ENCODE peak calls at places on chromosomes 5 and 9, in eight cellular contexts. U is fibroblast of lung, V is uterus, W is transverse colon, X is right lobe of liver, D is SK-N-SH, G is gastrocnemius medialis, N is tibial nerve. K is an unnamed sample. For H3K4me1, the result is how much of the 10 kb centered on the place peaks cover.

GRCh38 chr9:93306081-93306480 is 122.1 kb downstream of the WNK2 start:
- DNase-seq in U (no peak), V (no peak), W (no peak), X (no peak), D (no peak), G (no peak), N (no peak), K (no peak)

GRCh38 chr5:142015781-142016533 is 3.1 kb upstream of the GNPDA1 start:
- DNase-seq in U (no peak), V (no peak), W (no peak), X (no peak), D (no peak), G (no peak), N (no peak), K (no peak)

GRCh38 chr5:131324311-131324710 is 60.5 kb downstream of the CDC42SE2 start:
- DNase-seq in U (no peak), V (no peak), W (no peak), X (no peak), D (no peak), G (no peak), N (peak), K (no peak)

GRCh38 chr5:163163858-163164257 is 273.5 kb upstream of the CCNG1 start:
- DNase-seq in U (no peak), V (no peak), W (no peak), X (no peak), D (no peak), G (no peak), N (no peak), K (no peak)

GRCh38 chr5:72552041-72552557 is 44.9 kb upstream of the ZNF366 start:
- DNase-seq in U (peak), V (no peak), W (no peak), X (no peak), D (no peak), G (no peak), N (no peak), K (no peak)

GRCh38 chr9:127633216-127633615 is 21.1 kb downstream of the STXBP1 start:
- DNase-seq in U (no peak), V (no peak), W (no peak), X (no peak), D (no peak), G (no peak), N (no peak), K (no peak)

GRCh38 chr9:105132576-105132975 is 111.9 kb upstream of the SLC44A1 start:
- DNase-seq in U (peak), V (no peak), W (no peak), X (no peak), D (no peak), G (no peak), N (no peak), K (no peak)

GRCh38 chr5:157956271-157956885 is 97.4 kb upstream of the CLINT1 start:
- DNase-seq in U (no peak), V (no peak), W (no peak), X (no peak), D (peak), G (no peak), N (no peak), K (no peak)

GRCh38 chr5:553874-554273 is 29.6 kb upstream of the SLC9A3 start:
- DNase-seq in U (peak), V (no peak), W (peak), X (no peak), D (no peak), G (no peak), N (no peak), K (no peak)

GRCh38 chr9:137967280-137967943 is 89.8 kb downstream of the CACNA1B start:
- DNase-seq in U (no peak), V (no peak), W (no peak), X (no peak), D (peak), G (no peak), N (no peak), K (peak)

GRCh38 chr5:89342106-89342876 is 459.3 kb upstream of the MEF2C start:
- DNase-seq in U (peak), V (no peak), W (no peak), X (no peak), D (no peak), G (no peak), N (no peak), K (no peak)

GRCh38 chr5:1295650-1296037 is 776 bp upstream of the TERT start:
- DNase-seq in U (no peak), V (no peak), W (no peak), X (peak), D (no peak), G (no peak), N (no peak), K (peak)

GRCh38 chr5:142800776-142801494 is 30.8 kb downstream of the ARHGAP26 start:
- DNase-seq in U (no peak), V (no peak), W (no peak), X (no peak), D (no peak), G (no peak), N (no peak), K (no peak)

GRCh38 chr5:175657593-175658271 is at the start of gene HRH2:
- DNase-seq in U (no peak), V (no peak), W (peak), X (no peak), D (peak), G (no peak), N (no peak), K (peak)

GRCh38 chr5:88732181-88732633 is 150.8 kb downstream of the MEF2C start:
- DNase-seq in U (no peak), V (peak), W (peak), X (no peak), D (no peak), G (peak), N (peak), K (peak)

GRCh38 chr9:4381744-4382143 is 81.9 kb upstream of the GLIS3 start:
- DNase-seq in U (no peak), V (no peak), W (no peak), X (no peak), D (no peak), G (no peak), N (no peak), K (no peak)

GRCh38 chr9:35051069-35051967 is 21.1 kb downstream of the VCP start:
- DNase-seq in U (peak), V (peak), W (peak), X (no peak), D (peak), G (peak), N (no peak), K (no peak)

GRCh38 chr5:116795189-116795588 is 220.6 kb upstream of the SEMA6A start:
- DNase-seq in U (no peak), V (no peak), W (no peak), X (no peak), D (no peak), G (no peak), N (no peak), K (no peak)

GRCh38 chr5:111127453-111128195 is 35.5 kb downstream of the WDR36 start:
- DNase-seq in U (no peak), V (no peak), W (no peak), X (no peak), D (no peak), G (no peak), N (no peak), K (no peak)

GRCh38 chr5:95927927-95928723 is 33.5 kb downstream of the ELL2 start:
- DNase-seq in U (peak), V (no peak), W (no peak), X (no peak), D (no peak), G (no peak), N (no peak), K (no peak)

GRCh38 chr5:38468202-38468656 is 88.2 kb downstream of the LIFR start:
- DNase-seq in U (peak), V (peak), W (no peak), X (no peak), D (no peak), G (peak), N (peak), K (no peak)

GRCh38 chr5:133460172-133460758 is 152.1 kb downstream of the FSTL4 start:
- DNase-seq in U (peak), V (no peak), W (peak), X (peak), D (peak), G (no peak), N (no peak), K (no peak)

GRCh38 chr5:69035665-69036064 is 58.1 kb upstream of the SLC30A5 start:
- DNase-seq in U (peak), V (no peak), W (no peak), X (no peak), D (peak), G (no peak), N (no peak), K (no peak)

GRCh38 chr5:92849798-92850197 is 731.2 kb downstream of the NR2F1-AS1 start:
- DNase-seq in U (no peak), V (no peak), W (no peak), X (no peak), D (no peak), G (no peak), N (no peak), K (no peak)

GRCh38 chr9:4065054-4065453 is 234.8 kb downstream of the GLIS3 start:
- DNase-seq in U (no peak), V (no peak), W (no peak), X (no peak), D (no peak), G (no peak), N (no peak), K (no peak)

GRCh38 chr5:108836492-108836891 is 88.8 kb downstream of the FER start:
- DNase-seq in U (no peak), V (no peak), W (no peak), X (no peak), D (no peak), G (no peak), N (no peak), K (no peak)

GRCh38 chr9:34072868-34073590 is 24.3 kb upstream of the UBAP2 start:
- DNase-seq in U (peak), V (peak), W (peak), X (peak), D (no peak), G (peak), N (no peak), K (no peak)

GRCh38 chr9:71383308-71383707 is 261.9 kb upstream of the TRPM3 start:
- DNase-seq in U (no peak), V (no peak), W (no peak), X (no peak), D (no peak), G (no peak), N (no peak), K (no peak)

GRCh38 chr9:86531273-86531672 is 177.1 kb upstream of the TUT7 start:
- DNase-seq in U (no peak), V (no peak), W (no peak), X (no peak), D (no peak), G (no peak), N (no peak), K (no peak)

GRCh38 chr9:127974769-127975261 is 6.0 kb downstream of the EEIG1 start:
- DNase-seq in U (no peak), V (peak), W (no peak), X (no peak), D (peak), G (no peak), N (no peak), K (no peak)

GRCh38 chr9:17402309-17402708 is 176.6 kb upstream of the SH3GL2 start:
- DNase-seq in U (peak), V (no peak), W (no peak), X (no peak), D (no peak), G (no peak), N (no peak), K (no peak)

DNA sequence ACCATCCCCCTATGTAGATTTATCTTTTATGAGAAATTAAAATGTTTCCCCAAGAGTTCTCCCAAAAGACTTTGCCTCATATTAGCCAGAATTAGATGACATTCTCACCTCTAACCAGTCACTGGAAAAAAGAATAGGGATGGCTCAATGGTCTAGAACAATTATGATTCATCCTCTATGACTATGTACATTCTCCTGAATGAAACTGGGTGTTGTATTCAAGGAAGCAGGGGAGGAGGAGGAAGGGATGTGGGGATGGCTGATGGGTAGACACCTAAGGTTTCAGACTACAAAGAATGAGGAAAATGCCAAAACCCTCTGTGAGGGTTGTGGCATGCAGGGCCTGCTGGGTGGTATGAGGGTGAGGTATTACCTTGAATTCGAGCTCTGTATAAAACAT is 49.5 kb upstream of the BRINP1 start:
- DNase-seq in U (no peak), V (no peak), W (no peak), X (no peak), D (no peak), G (no peak), N (no peak), K (no peak)
- TF ChIP-seq CTCF in U (no peak), V (no peak), W (no peak), X (no peak), D (no peak), G (no peak), N (no peak), K (no peak)

GRCh38 chr5:33755216-33755615 is 136.6 kb downstream of the ADAMTS12 start:
- DNase-seq in U (peak), V (no peak), W (no peak), X (no peak), D (no peak), G (no peak), N (no peak), K (no peak)

GRCh38 chr5:33761139-33761538 is 130.7 kb downstream of the ADAMTS12 start:
- DNase-seq in U (no peak), V (no peak), W (no peak), X (no peak), D (no peak), G (no peak), N (no peak), K (no peak)

GRCh38 chr5:33753704-33754103 is 138.1 kb downstream of the ADAMTS12 start:
- DNase-seq in U (no peak), V (no peak), W (no peak), X (no peak), D (no peak), G (no peak), N (no peak), K (no peak)

DNA sequence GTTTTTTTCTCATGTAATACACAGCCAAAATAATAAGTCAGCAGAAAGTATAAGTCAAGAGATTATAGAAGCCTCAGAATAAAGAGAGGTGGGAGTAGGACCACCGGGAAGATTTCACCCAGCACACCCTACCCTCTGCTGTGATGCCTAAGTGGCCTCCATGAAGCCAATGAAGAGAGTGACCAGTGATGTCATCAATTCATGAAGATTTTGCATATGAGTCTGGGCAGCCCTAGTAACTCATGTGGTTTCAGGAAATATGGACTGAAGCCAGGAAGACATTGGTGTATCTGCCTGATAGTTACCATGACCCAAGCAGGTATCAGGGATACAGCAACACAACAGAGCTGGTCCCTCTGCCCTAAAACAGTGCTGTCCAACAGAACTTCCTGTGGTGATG is 135.3 kb downstream of the ADAMTS12 start:
- DNase-seq in U (no peak), V (no peak), W (no peak), X (no peak), D (no peak), G (no peak), N (no peak), K (no peak)
- H3K4me1 ChIP-seq in U (under half), V (under half), W (under half), X (under half), D (under half), G (under half), N (under half), K (under half)

GRCh38 chr5:3103241-3103855 is 351.9 kb upstream of the IRX2 start:
- DNase-seq in U (no peak), V (no peak), W (no peak), X (no peak), D (no peak), G (no peak), N (no peak), K (no peak)
- H3K27ac ChIP-seq in U (no peak), V (no peak), W (no peak), X (no peak), D (no peak), G (no peak), N (no peak), K (no peak)

DNA sequence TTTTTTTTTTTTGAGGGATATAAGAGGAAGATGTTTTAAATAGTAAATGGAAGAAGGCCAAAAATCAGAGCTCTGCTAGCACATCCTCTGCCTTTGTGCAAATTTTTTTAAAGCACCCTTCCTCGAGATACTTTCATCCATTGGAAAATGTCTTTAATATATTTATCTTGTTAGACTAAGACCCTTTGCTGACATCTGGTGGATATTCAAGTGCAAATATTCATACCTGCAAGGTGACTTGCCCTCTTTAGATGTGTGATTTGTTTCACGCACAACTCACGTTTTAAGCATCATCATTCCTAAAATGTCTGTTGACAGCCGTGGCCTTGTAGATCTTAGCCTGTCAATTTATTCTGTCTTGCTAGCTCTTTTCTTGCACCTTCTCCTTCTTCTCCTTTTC is 258.5 kb downstream of the AGTPBP1 start:
- DNase-seq in U (no peak), V (no peak), W (no peak), X (no peak), D (no peak), G (no peak), N (no peak), K (no peak)
- TF ChIP-seq CTCF in U (no peak), V (no peak), W (no peak), X (no peak), D (peak), G (no peak), N (no peak), K (no peak)

DNA sequence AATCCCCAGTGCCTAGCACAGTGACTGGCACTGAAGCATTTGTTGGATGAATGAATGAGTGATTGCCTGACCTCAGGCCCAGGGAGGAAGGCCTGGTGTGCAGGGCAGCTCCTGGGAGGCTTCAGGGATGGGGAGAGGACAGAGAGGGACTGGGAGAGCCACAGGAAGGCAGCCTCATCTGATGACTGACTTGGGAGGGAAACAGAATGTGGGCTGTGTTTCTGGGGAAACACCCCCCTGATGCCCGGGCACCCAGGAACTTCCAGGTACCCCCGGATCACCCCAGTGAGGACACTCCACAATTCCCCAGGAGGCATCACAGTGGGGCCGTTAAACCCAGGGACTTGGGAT is 133.6 kb downstream of the C9orf50 start:
- DNase-seq in U (no peak), V (no peak), W (no peak), X (no peak), D (no peak), G (no peak), N (no peak), K (no peak)
- H3K4me1 ChIP-seq in U (half or more), V (under half), W (half or more), X (under half), D (half or more), G (under half), N (half or more), K (half or more)

GRCh38 chr5:39714036-39714698 is 289.4 kb upstream of the DAB2 start:
- DNase-seq in U (peak), V (no peak), W (peak), X (peak), D (peak), G (no peak), N (peak), K (no peak)

GRCh38 chr5:39717186-39717897 is 292.6 kb upstream of the DAB2 start:
- DNase-seq in U (peak), V (no peak), W (no peak), X (no peak), D (no peak), G (no peak), N (no peak), K (no peak)

GRCh38 chr5:39713224-39713911 is 288.6 kb upstream of the DAB2 start:
- DNase-seq in U (peak), V (no peak), W (no peak), X (no peak), D (no peak), G (no peak), N (peak), K (no peak)

GRCh38 chr5:39712316-39713223 is 287.8 kb upstream of the DAB2 start:
- DNase-seq in U (no peak), V (no peak), W (no peak), X (no peak), D (no peak), G (no peak), N (no peak), K (no peak)

GRCh38 chr5:39716532-39716971 is 291.8 kb upstream of the DAB2 start:
- DNase-seq in U (peak), V (no peak), W (peak), X (peak), D (peak), G (no peak), N (peak), K (no peak)
- H3K27ac ChIP-seq in U (no peak), V (no peak), W (no peak), X (no peak), D (no peak), G (no peak), N (no peak), K (no peak)

DNA sequence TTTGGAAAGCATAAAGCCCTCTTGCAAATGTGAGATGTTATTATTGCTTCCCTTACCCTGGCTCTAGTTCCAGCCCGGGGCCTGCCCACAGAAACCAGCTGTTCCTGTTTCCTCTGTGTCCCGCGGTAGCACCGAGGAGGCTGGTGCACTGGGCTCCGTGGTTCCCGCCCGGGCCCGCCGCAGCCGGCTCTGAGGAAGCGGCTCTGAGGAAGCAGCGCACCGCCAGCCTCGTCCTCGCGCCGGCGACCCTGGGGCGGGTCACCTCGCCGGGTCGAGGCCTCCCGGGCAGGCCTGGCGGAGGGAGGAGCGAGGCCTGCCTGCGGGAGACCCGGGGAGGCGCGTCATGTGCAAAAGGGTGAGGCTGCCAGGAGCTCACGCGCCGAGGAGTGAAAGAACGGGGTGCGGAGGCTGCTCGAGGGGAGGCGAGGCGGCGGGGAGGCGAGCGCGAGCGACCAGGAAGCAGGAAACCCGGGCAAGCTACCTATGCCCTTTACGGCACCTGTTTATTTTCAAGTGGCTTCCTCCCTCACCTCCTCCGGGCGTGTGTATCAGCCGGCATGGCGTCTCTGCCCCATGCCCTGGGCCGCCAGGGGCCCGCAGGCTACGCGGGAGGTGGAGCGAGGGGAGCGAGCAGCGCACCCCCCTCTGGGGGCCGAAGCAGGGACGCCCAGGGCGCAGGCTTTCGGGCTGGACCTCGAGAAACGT is 61.3 kb upstream of the MEGF10 start:
- DNase-seq in U (peak), V (peak), W (peak), X (peak), D (peak), G (peak), N (peak), K (peak)
- TF ChIP-seq CTCF in U (peak), V (no peak), W (no peak), X (peak), D (no peak), G (no peak), N (no peak), K (peak)

GRCh38 chr5:36638056-36638455 is 31.6 kb downstream of the SLC1A3 start:
- DNase-seq in U (no peak), V (no peak), W (no peak), X (no peak), D (no peak), G (no peak), N (no peak), K (no peak)
- H3K4me1 ChIP-seq in U (under half), V (under half), W (under half), X (under half), D (under half), G (under half), N (under half), K (under half)

GRCh38 chr9:87865626-87866025 is 17.1 kb upstream of the SPATA31E1 start:
- DNase-seq in U (no peak), V (no peak), W (no peak), X (no peak), D (no peak), G (no peak), N (no peak), K (no peak)
- H3K27ac ChIP-seq in U (peak), V (no peak), W (peak), X (no peak), D (no peak), G (no peak), N (no peak), K (no peak)

K was measured in lower lobe of right lung.